ENCODE peak calls at places on chromosomes 6 and 20, in four cellular contexts. I, Z, S and O are unnamed samples. For H3K9me3, the result is how much of the 10 kb centered on the place peaks cover.

GRCh38 chr20:385448-385847 is 4.9 kb downstream of the TRIB3 start:
- DNase-seq in S (no peak), Z (no peak), I (no peak), O (no peak)

GRCh38 chr6:31676322-31676903 is 4.5 kb downstream of the LY6G5C start:
- DNase-seq in Z (no peak), S (no peak), I (no peak), O (no peak)

GRCh38 chr6:41519748-41520699 is 26.2 kb upstream of the FOXP4 start:
- DNase-seq in Z (no peak), S (peak), I (no peak), O (no peak)

GRCh38 chr6:140571139-140571538 is 1196.7 kb upstream of the CITED2 start:
- DNase-seq in S (no peak), Z (no peak), I (no peak), O (no peak)

GRCh38 chr20:22004946-22005345 is 299.5 kb downstream of the PAX1 start:
- DNase-seq in Z (no peak), S (no peak), I (no peak), O (no peak)

GRCh38 chr20:46872315-46873211 is 22.1 kb upstream of the EYA2 start:
- DNase-seq in I (no peak), S (no peak), Z (no peak), O (no peak)

GRCh38 chr6:13397359-13398080 is 69.2 kb upstream of the TBC1D7 start:
- DNase-seq in I (peak), S (no peak), Z (no peak), O (no peak)

GRCh38 chr6:113596907-113597583 is 260.1 kb upstream of the MARCKS start:
- DNase-seq in Z (no peak), S (peak), I (no peak), O (no peak)

GRCh38 chr6:6497976-6498375 is 90.5 kb upstream of the LY86 start:
- DNase-seq in Z (no peak), S (no peak), I (no peak), O (no peak)

GRCh38 chr20:45306431-45306982 is at the start of gene RBPJL:
- DNase-seq in S (peak), I (no peak), Z (no peak), O (no peak)

GRCh38 chr6:151891524-151891923 is 84.0 kb downstream of the ESR1 start:
- DNase-seq in I (no peak), S (no peak), Z (no peak), O (no peak)

GRCh38 chr6:163860194-163861081 is 445.9 kb downstream of the QKI start:
- DNase-seq in Z (no peak), S (no peak), I (no peak), O (no peak)

GRCh38 chr6:110341671-110342304 is 16.4 kb downstream of the METTL24 start:
- DNase-seq in I (peak), S (no peak), Z (no peak), O (no peak)

GRCh38 chr20:49045440-49046086 is 549 bp upstream of the CSE1L start:
- DNase-seq in I (no peak), Z (no peak), S (peak), O (no peak)

GRCh38 chr6:18424201-18424600 is 37.1 kb downstream of the RNF144B start:
- DNase-seq in I (no peak), S (no peak), Z (no peak), O (no peak)

GRCh38 chr6:5379647-5380242 is 118.4 kb downstream of the FARS2 start:
- DNase-seq in S (no peak), I (peak), Z (no peak), O (no peak)

GRCh38 chr20:42435230-42435629 is 754.5 kb downstream of the PTPRT start:
- DNase-seq in S (no peak), Z (no peak), I (no peak), O (no peak)

GRCh38 chr6:134878136-134878535 is 71.8 kb downstream of the ALDH8A1 start:
- DNase-seq in I (no peak), Z (no peak), S (no peak), O (no peak)

GRCh38 chr20:49697071-49697470 is 16.6 kb downstream of the B4GALT5 start:
- DNase-seq in S (peak), Z (no peak), I (no peak), O (no peak)

DNA sequence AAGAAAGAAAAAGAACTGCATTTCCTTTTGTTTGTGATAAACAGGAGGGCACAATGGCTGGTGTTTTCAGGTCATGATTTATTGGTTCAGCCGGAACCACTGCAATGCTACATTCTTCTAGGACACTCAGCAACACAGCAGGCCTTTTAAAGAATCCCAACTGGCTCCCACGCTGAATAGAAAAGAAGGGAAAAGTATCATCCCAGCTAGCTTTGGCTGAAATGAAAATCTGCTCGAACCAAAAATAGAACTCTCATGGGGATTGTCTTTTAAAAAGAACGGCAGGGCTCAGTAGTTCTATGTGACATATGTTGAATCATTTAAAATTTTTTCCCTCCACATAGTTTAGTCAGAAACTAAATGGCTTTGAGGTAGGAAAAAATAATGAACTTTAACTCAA is 387.9 kb downstream of the BTBD3 start:
- DNase-seq in I (no peak), Z (no peak), S (no peak), O (no peak)
- H3K9me3 ChIP-seq in I (under half), Z (under half), S (under half), O (under half)

GRCh38 chr6:30154709-30155521 is 6.1 kb downstream of the TRIM10 start:
- DNase-seq in Z (no peak), I (peak), S (peak), O (no peak)
- TF ChIP-seq POLR2A in Z (no peak), I (no peak), S (no peak), O (no peak)

GRCh38 chr6:170139531-170139930 is 151.3 kb downstream of the DLL1 start:
- DNase-seq in S (no peak), Z (no peak), I (no peak), O (peak)
- H3K9me3 ChIP-seq in S (under half), Z (under half), I (under half), O (under half)

GRCh38 chr6:145735356-145736165 is at the start of gene EPM2A:
- DNase-seq in I (peak), S (peak), Z (peak), O (peak)
- TF ChIP-seq POLR2A in I (no peak), S (peak), Z (no peak), O (peak)

GRCh38 chr20:30489604-30490003 is 767.9 kb upstream of the DEFB115 start:
- DNase-seq in Z (no peak), I (no peak), S (no peak), O (peak)

GRCh38 chr20:30487947-30488926 is 769.2 kb upstream of the DEFB115 start:
- DNase-seq in Z (no peak), I (no peak), S (no peak), O (peak)

GRCh38 chr20:30491016-30491415 is 766.4 kb upstream of the DEFB115 start:
- DNase-seq in I (no peak), Z (no peak), S (no peak), O (no peak)

GRCh38 chr20:30486103-30486478 is 771.4 kb upstream of the DEFB115 start:
- DNase-seq in Z (no peak), I (no peak), S (no peak), O (no peak)

GRCh38 chr20:30488941-30489601 is 768.4 kb upstream of the DEFB115 start:
- DNase-seq in Z (no peak), S (no peak), I (no peak), O (no peak)
- H3K9me3 ChIP-seq in Z (under half), S (under half), I (under half), O (under half)